ENCODE peak calls at places on chromosomes 7 and 10, in six cellular contexts. M is DND-41; K is activated CD8-positive, alpha-beta T cell treated with anti-CD3 and anti-CD28 coated beads for 36 hours; X is CD8-positive, alpha-beta T cell; S is lower leg skin; P is omental fat pad. Q is an unnamed sample.

GRCh38 chr7:155191901-155192478 is 105.7 kb upstream of the INSIG1 start:
- DNase-seq in M (no peak), K (peak), X (no peak), S (no peak), P (no peak), Q (peak)

GRCh38 chr7:114539575-114539974 is 125.0 kb downstream of the FOXP2 start:
- DNase-seq in M (no peak), K (peak), X (no peak), S (no peak), P (no peak), Q (no peak)

GRCh38 chr7:1713502-1714484 is 43.7 kb downstream of the ELFN1 start:
- DNase-seq in M (no peak), K (no peak), X (no peak), S (no peak), P (no peak), Q (no peak)

GRCh38 chr7:135209225-135209834 is 2.0 kb downstream of the WDR91 start:
- DNase-seq in M (no peak), K (no peak), X (no peak), S (no peak), P (no peak), Q (no peak)

GRCh38 chr10:91566142-91566541 is 66.7 kb downstream of the PPP1R3C start:
- DNase-seq in M (no peak), K (no peak), X (no peak), S (no peak), P (no peak), Q (no peak)

GRCh38 chr10:36256905-36257304 is 614.8 kb upstream of the FZD8 start:
- DNase-seq in M (no peak), K (no peak), X (no peak), S (no peak), P (no peak), Q (no peak)

GRCh38 chr10:69647819-69648218 is 17.8 kb downstream of the FAM241B start:
- DNase-seq in M (no peak), K (no peak), X (no peak), S (no peak), P (no peak), Q (no peak)

GRCh38 chr7:1386623-1387220 is 72.5 kb downstream of the MICALL2 start:
- DNase-seq in M (no peak), K (no peak), X (no peak), S (no peak), P (no peak), Q (no peak)

GRCh38 chr7:6276911-6277408 is 4.5 kb upstream of the CYTH3 start:
- DNase-seq in M (no peak), K (no peak), X (no peak), S (no peak), P (no peak), Q (no peak)

GRCh38 chr10:50033481-50033880 is 34.3 kb upstream of the WASHC2A start:
- DNase-seq in M (no peak), K (no peak), X (no peak), S (no peak), P (no peak), Q (no peak)

GRCh38 chr10:20405050-20405449 is 492.1 kb downstream of the NEBL start:
- DNase-seq in M (no peak), K (no peak), X (no peak), S (no peak), P (no peak), Q (no peak)

GRCh38 chr10:78865518-78865835 is 203.3 kb upstream of the ZMIZ1 start:
- DNase-seq in M (no peak), K (no peak), X (no peak), S (no peak), P (no peak), Q (no peak)

GRCh38 chr10:88317099-88317498 is 266.0 kb downstream of the RNLS start:
- DNase-seq in M (no peak), K (no peak), X (no peak), S (no peak), P (no peak), Q (no peak)

GRCh38 chr10:88319960-88320517 is 263.1 kb downstream of the RNLS start:
- DNase-seq in M (no peak), K (no peak), X (no peak), S (no peak), P (no peak), Q (no peak)

GRCh38 chr10:88315746-88316145 is 267.4 kb downstream of the RNLS start:
- DNase-seq in M (no peak), K (no peak), X (no peak), S (no peak), P (no peak), Q (no peak)

GRCh38 chr10:88316292-88316861 is 266.7 kb downstream of the RNLS start:
- DNase-seq in M (no peak), K (no peak), X (no peak), S (no peak), P (no peak), Q (no peak)

GRCh38 chr10:88318803-88319202 is 264.3 kb downstream of the RNLS start:
- DNase-seq in M (no peak), K (peak), X (no peak), S (no peak), P (no peak), Q (no peak)
- TF ChIP-seq CTCF in M (peak), K (peak), X (no peak), S (no peak), P (no peak), Q (peak)

DNA sequence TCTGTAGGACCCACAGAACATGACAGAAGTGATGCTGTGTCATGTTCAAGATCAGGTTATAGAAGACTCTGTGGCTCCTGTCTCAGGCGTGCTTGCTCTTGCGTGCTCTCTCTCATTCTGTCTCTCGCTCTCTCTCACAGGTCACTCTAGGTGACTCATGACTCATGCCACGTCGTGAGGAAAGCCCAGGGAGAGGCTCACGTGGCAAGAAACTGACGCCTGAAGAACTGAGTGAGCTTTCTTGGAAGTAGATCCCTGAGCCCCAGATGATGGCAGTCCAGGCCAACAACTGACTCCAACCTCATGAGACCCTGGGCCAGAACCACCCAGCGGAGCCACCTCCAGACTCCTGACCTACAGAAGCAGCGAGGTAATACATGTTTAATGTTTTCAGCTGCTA is 103.3 kb downstream of the DNMBP start:
- DNase-seq in M (no peak), K (no peak), X (no peak), S (peak), P (no peak), Q (no peak)
- TF ChIP-seq CTCF in M (no peak), K (no peak), X (no peak), S (no peak), P (no peak), Q (no peak)

DNA sequence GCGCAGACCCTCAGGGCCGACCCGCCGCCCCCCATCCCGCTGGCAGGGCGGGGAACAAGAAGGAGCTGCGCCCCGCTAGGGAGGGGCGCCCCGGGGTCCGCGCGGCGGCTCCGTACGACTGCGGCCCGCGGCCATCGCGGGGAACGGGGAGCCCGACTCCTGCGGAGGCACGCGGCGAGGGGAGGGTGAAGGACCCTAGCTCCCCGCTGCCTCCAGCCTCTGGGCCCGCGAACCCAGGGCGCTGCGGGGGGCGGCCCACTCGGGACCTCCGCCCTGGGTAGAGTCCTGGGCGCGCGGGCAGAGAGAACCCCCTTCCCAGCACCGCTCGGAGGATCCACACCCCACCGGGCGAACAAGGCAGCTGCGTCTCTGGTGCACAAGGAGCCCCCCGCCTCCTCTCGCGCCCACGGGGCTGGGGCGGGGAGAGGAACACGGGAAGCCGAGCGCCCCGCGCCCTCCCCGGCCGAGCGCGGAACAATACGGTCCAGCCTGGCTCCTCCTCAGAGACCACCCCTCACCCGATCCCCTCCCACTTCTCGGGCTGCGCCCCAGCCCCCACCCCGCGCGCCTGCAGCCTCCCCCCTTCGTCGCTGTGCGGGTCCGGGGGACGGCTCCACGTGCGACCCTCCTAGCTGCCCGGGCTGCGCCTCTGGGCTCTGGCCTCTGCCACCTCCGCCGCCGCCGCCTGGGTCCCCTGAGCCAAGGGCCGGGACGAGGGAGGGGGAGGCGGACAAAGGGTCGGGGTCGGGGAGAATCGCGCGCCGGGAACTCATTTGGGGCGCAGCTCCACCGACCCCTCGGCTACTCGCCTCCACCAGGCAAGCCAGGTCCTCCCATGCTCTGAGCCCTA is at the start of gene WDR86:
- DNase-seq in M (peak), K (no peak), X (no peak), S (no peak), P (no peak), Q (no peak)
- TF ChIP-seq CTCF in M (peak), K (no peak), X (no peak), S (no peak), P (no peak), Q (no peak)

GRCh38 chr10:54133201-54133600 is 667.8 kb downstream of the PCDH15 start:
- DNase-seq in M (no peak), K (no peak), X (no peak), S (no peak), P (no peak), Q (peak)

GRCh38 chr10:54137396-54137795 is 663.6 kb downstream of the PCDH15 start:
- DNase-seq in M (no peak), K (no peak), X (no peak), S (no peak), P (no peak), Q (no peak)

GRCh38 chr10:54130394-54130793 is 670.6 kb downstream of the PCDH15 start:
- DNase-seq in M (no peak), K (no peak), X (no peak), S (no peak), P (no peak), Q (no peak)

GRCh38 chr10:54131833-54132232 is 669.2 kb downstream of the PCDH15 start:
- DNase-seq in M (no peak), K (no peak), X (no peak), S (no peak), P (no peak), Q (no peak)
- TF ChIP-seq CTCF in M (no peak), K (no peak), X (no peak), S (no peak), P (no peak), Q (no peak)

DNA sequence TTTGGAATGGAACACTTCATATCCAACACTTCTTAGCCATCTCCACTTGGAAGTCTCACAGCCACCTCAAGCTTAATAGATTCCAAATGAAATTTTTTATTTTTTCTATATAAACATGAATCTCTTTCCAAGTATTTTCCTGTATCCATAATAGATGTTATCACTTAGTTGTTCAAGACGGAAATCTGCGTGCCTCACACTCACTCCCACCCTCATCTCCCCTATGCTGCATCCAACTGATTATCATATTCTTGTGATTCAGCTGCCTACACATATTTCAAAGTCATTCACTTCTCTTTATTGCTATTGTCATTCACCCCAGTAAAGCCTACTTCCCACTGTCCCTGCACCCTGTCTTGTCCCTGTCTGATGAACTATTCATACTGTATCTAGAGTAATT is 70.2 kb upstream of the MKX start:
- DNase-seq in M (no peak), K (no peak), X (no peak), S (no peak), P (no peak), Q (no peak)
- TF ChIP-seq CTCF in M (no peak), K (no peak), X (no peak), S (no peak), P (no peak), Q (no peak)